ENCODE peak calls at places on chromosomes 1 and 21, in five cellular contexts. One of them, this sample, is unnamed.
A peak's percentile ranks its signal among the peaks of the same experiment; 100 is the strongest.

GRCh38 chr21:27734146-27734545 is 767.3 kb upstream of the ADAMTS5 start:
- DNase-seq in NAMALWA: no peak
- DNase-seq in SHP77: no peak
- DNase-seq in fibroblast of pulmonary artery: peak; percentile 80
- DNase-seq in AG04449: peak; percentile 80
- DNase-seq in this sample: no peak

GRCh38 chr1:158830904-158831507 is at the start of gene MNDA:
- DNase-seq in NAMALWA: peak; percentile 59
- DNase-seq in SHP77: no peak
- DNase-seq in fibroblast of pulmonary artery: no peak
- DNase-seq in AG04449: no peak
- DNase-seq in this sample: no peak

GRCh38 chr1:94300731-94301130 is 63.3 kb upstream of the ARHGAP29 start:
- DNase-seq in NAMALWA: no peak
- DNase-seq in SHP77: no peak
- DNase-seq in fibroblast of pulmonary artery: no peak
- DNase-seq in AG04449: no peak
- DNase-seq in this sample: no peak

GRCh38 chr1:162736633-162737067 is 53.9 kb upstream of the HSD17B7 start:
- DNase-seq in NAMALWA: no peak
- DNase-seq in SHP77: no peak
- DNase-seq in fibroblast of pulmonary artery: no peak
- DNase-seq in AG04449: no peak
- DNase-seq in this sample: no peak

GRCh38 chr1:154608522-154609294 is 722 bp upstream of the ADAR start:
- DNase-seq in NAMALWA: peak; percentile 75
- DNase-seq in SHP77: peak; percentile 34
- DNase-seq in fibroblast of pulmonary artery: peak; percentile 60
- DNase-seq in AG04449: no peak
- DNase-seq in this sample: peak; percentile 48

GRCh38 chr1:233679598-233679997 is 65.7 kb downstream of the KCNK1 start:
- DNase-seq in NAMALWA: no peak
- DNase-seq in SHP77: no peak
- DNase-seq in fibroblast of pulmonary artery: no peak
- DNase-seq in AG04449: no peak
- DNase-seq in this sample: no peak

GRCh38 chr1:12460911-12461621 is 156.9 kb downstream of the DHRS3 start:
- DNase-seq in NAMALWA: no peak
- DNase-seq in SHP77: no peak
- DNase-seq in fibroblast of pulmonary artery: no peak
- DNase-seq in AG04449: no peak
- DNase-seq in this sample: no peak

GRCh38 chr1:160658162-160658955 is 11.5 kb upstream of the SLAMF1 start:
- DNase-seq in NAMALWA: no peak
- DNase-seq in SHP77: no peak
- DNase-seq in fibroblast of pulmonary artery: no peak
- DNase-seq in AG04449: no peak
- DNase-seq in this sample: no peak

GRCh38 chr1:66495490-66495889 is 38.5 kb upstream of the SGIP1 start:
- DNase-seq in NAMALWA: no peak
- DNase-seq in SHP77: no peak
- DNase-seq in fibroblast of pulmonary artery: peak; percentile 34
- DNase-seq in AG04449: no peak
- DNase-seq in this sample: no peak

GRCh38 chr1:62481681-62482080 is 44.8 kb downstream of the USP1 start:
- DNase-seq in NAMALWA: no peak
- DNase-seq in SHP77: no peak
- DNase-seq in fibroblast of pulmonary artery: no peak
- DNase-seq in AG04449: peak; percentile 3
- DNase-seq in this sample: no peak

GRCh38 chr1:208254862-208255261 is 10.7 kb upstream of the PLXNA2 start:
- DNase-seq in NAMALWA: no peak
- DNase-seq in SHP77: no peak
- DNase-seq in fibroblast of pulmonary artery: peak; percentile 59
- DNase-seq in AG04449: peak; percentile 40
- DNase-seq in this sample: no peak

GRCh38 chr1:30415171-30415940 is 308.0 kb downstream of the MATN1 start:
- DNase-seq in NAMALWA: no peak
- DNase-seq in SHP77: no peak
- DNase-seq in fibroblast of pulmonary artery: no peak
- DNase-seq in AG04449: no peak
- DNase-seq in this sample: no peak

GRCh38 chr1:81432089-81432488 is 368.6 kb upstream of the ADGRL2 start:
- DNase-seq in NAMALWA: no peak
- DNase-seq in SHP77: no peak
- DNase-seq in fibroblast of pulmonary artery: peak; percentile 8
- DNase-seq in AG04449: no peak
- DNase-seq in this sample: no peak